ENCODE peak calls at places on chromosomes 3 and 15, in seven cellular contexts. D, P, X, K, L, I and N are unnamed samples.

GRCh38 chr3:45664558-45664957 is 24.6 kb upstream of the SACM1L start:
- DNase-seq in D (no peak), P (no peak), X (peak), K (no peak), L (peak), I (no peak), N (peak)

GRCh38 chr15:50182233-50183013 is 427 bp downstream of the SLC27A2 start:
- DNase-seq in D (no peak), P (peak), X (no peak), K (peak), L (peak), I (no peak), N (no peak)

GRCh38 chr3:147113293-147114045 is 292.9 kb downstream of the ZIC4 start:
- DNase-seq in D (no peak), P (peak), X (no peak), K (peak), L (no peak), I (no peak), N (no peak)

GRCh38 chr3:49015765-49016164 is 2.6 kb downstream of the DALRD3 start:
- DNase-seq in D (no peak), P (no peak), X (no peak), K (no peak), L (no peak), I (no peak), N (no peak)

GRCh38 chr3:52244061-52244628 is 1.4 kb upstream of the PPM1M start:
- DNase-seq in D (no peak), P (peak), X (no peak), K (peak), L (no peak), I (peak), N (no peak)

GRCh38 chr3:191235331-191236314 is 36.6 kb downstream of the OSTN start:
- DNase-seq in D (no peak), P (peak), X (no peak), K (peak), L (no peak), I (no peak), N (no peak)

GRCh38 chr3:106611123-106611522 is 742.3 kb upstream of the CBLB start:
- DNase-seq in D (no peak), P (no peak), X (no peak), K (no peak), L (no peak), I (no peak), N (no peak)

GRCh38 chr15:87575896-87576295 is 680.6 kb downstream of the NTRK3 start:
- DNase-seq in D (no peak), P (no peak), X (no peak), K (no peak), L (no peak), I (no peak), N (no peak)

GRCh38 chr3:179452166-179452544 is 885 bp upstream of the GNB4 start:
- DNase-seq in D (no peak), P (peak), X (no peak), K (peak), L (no peak), I (no peak), N (no peak)

GRCh38 chr15:76101655-76102054 is 41.9 kb downstream of the TMEM266 start:
- DNase-seq in D (no peak), P (no peak), X (no peak), K (no peak), L (no peak), I (no peak), N (no peak)

GRCh38 chr3:197309528-197310361 is 11.3 kb upstream of the DLG1 start:
- DNase-seq in D (no peak), P (peak), X (peak), K (peak), L (no peak), I (no peak), N (no peak)

GRCh38 chr3:58824285-58824684 is 157.7 kb upstream of the FAM3D start:
- DNase-seq in D (peak), P (peak), X (peak), K (peak), L (peak), I (no peak), N (no peak)

GRCh38 chr3:149003653-149004305 is 12.4 kb downstream of the GYG1 start:
- DNase-seq in D (no peak), P (no peak), X (peak), K (no peak), L (no peak), I (no peak), N (no peak)

GRCh38 chr3:41893977-41894376 is 67.9 kb downstream of the ULK4 start:
- DNase-seq in D (peak), P (peak), X (peak), K (peak), L (peak), I (no peak), N (peak)

GRCh38 chr3:41888368-41889076 is 73.4 kb downstream of the ULK4 start:
- DNase-seq in D (no peak), P (no peak), X (no peak), K (no peak), L (no peak), I (no peak), N (no peak)
- H3K4me3 ChIP-seq in D (no peak), P (no peak), X (no peak), K (no peak), L (no peak), I (no peak), N (no peak)

GRCh38 chr3:184382326-184383032 is 2.6 kb downstream of the CHRD start:
- DNase-seq in D (no peak), P (no peak), X (no peak), K (no peak), L (no peak), I (peak), N (no peak)

GRCh38 chr3:184379375-184380209 is at the start of gene CHRD:
- DNase-seq in D (no peak), P (no peak), X (no peak), K (no peak), L (no peak), I (peak), N (no peak)

GRCh38 chr3:184380210-184380626 is 364 bp downstream of the CHRD start:
- DNase-seq in D (no peak), P (no peak), X (no peak), K (peak), L (peak), I (peak), N (peak)

GRCh38 chr3:184381261-184382224 is 1.7 kb downstream of the CHRD start:
- DNase-seq in D (no peak), P (no peak), X (no peak), K (no peak), L (no peak), I (peak), N (no peak)

DNA sequence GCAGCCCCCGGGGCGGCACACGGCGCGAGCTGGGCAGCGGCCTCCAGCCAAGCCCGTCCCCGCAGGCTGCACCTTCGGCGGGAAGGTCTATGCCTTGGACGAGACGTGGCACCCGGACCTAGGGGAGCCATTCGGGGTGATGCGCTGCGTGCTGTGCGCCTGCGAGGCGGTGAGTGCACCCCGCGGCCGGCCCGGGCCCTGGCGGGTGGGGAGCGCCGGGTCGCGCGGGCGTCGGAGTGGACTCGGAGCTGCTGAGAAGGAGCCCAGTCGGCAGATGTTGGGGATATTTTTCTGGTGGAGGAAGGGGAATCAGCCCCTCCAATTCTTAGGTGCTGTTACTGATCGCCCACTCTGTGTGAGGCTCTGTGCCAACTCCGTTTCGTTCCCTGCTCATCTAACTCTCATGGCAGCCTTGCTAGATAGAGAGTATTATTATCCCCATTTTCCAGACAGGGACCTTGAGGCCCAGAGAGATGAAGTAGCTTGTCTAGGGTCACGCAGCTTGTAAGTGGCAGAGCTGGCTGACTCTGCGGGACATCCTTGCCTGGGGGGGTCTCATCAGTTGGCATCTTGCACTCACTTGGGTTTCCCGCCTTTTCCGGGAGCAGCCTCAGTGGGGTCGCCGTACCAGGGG is 890 bp downstream of the CHRD start:
- DNase-seq in D (no peak), P (no peak), X (no peak), K (no peak), L (peak), I (peak), N (no peak)
- H3K4me3 ChIP-seq in D (no peak), P (peak), X (no peak), K (peak), L (no peak), I (peak), N (peak)

GRCh38 chr3:140941090-140941433 is 574 bp upstream of the SLC25A36 start:
- DNase-seq in D (no peak), P (no peak), X (no peak), K (no peak), L (no peak), I (no peak), N (no peak)

GRCh38 chr3:140941434-140942220 is at the start of gene SLC25A36:
- DNase-seq in D (peak), P (peak), X (peak), K (peak), L (peak), I (peak), N (peak)

GRCh38 chr3:140942221-140943104 is 827 bp downstream of the SLC25A36 start:
- DNase-seq in D (no peak), P (peak), X (peak), K (peak), L (no peak), I (peak), N (peak)

GRCh38 chr3:140948460-140949249 is 7.0 kb downstream of the SLC25A36 start:
- DNase-seq in D (no peak), P (no peak), X (no peak), K (no peak), L (no peak), I (no peak), N (no peak)

DNA sequence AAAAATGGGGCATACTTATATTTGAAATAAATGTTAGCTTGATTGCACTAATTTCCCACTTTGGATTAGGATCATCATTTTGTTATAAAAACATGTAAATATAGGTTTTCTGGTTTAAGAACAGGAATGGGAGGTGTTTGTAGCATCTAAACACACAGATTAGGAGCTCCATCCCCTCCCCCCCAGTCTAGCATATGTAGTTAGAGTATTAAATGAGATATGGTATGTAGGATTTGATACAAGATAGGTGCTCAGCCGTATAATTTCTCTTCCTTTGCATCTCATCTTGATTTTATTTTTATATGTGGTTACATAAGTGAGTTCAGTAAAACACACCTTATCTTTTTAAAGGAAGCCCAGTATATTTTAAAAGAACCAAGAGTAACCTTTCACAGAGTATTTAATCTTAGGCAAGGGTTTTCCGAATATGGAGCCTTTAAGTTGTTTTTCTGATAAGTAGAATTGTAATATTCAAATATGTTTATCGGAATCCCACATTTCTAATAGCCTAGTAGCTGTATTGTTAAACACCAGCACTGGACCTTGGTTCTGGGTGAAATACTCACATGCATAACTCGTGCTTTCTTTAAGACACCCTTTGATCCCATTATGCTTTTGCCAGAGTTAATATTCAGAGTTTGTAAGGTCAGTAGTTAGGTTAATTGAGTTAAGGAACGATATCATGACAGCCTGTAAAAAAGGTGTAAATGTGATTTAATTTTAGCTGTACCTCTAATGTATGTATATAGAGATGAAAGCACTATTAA is 2.3 kb downstream of the SLC25A36 start:
- DNase-seq in D (no peak), P (no peak), X (no peak), K (no peak), L (no peak), I (no peak), N (no peak)
- H3K4me3 ChIP-seq in D (peak), P (peak), X (peak), K (peak), L (no peak), I (no peak), N (peak)

GRCh38 chr15:98806275-98806895 is 158.0 kb downstream of the IGF1R start:
- DNase-seq in D (no peak), P (no peak), X (no peak), K (no peak), L (no peak), I (no peak), N (no peak)

GRCh38 chr15:98804057-98804380 is 155.7 kb downstream of the IGF1R start:
- DNase-seq in D (no peak), P (peak), X (no peak), K (no peak), L (no peak), I (no peak), N (no peak)

GRCh38 chr15:98803228-98804056 is 155.1 kb downstream of the IGF1R start:
- DNase-seq in D (peak), P (peak), X (no peak), K (peak), L (no peak), I (no peak), N (peak)

GRCh38 chr15:98807262-98807661 is 158.9 kb downstream of the IGF1R start:
- DNase-seq in D (no peak), P (peak), X (no peak), K (peak), L (no peak), I (no peak), N (no peak)

GRCh38 chr15:98805434-98806274 is 157.3 kb downstream of the IGF1R start:
- DNase-seq in D (no peak), P (peak), X (no peak), K (no peak), L (no peak), I (no peak), N (no peak)
- H3K4me3 ChIP-seq in D (no peak), P (no peak), X (no peak), K (no peak), L (no peak), I (no peak), N (no peak)

GRCh38 chr3:53750253-53751210 is 95.7 kb downstream of the CHDH start:
- DNase-seq in D (no peak), P (no peak), X (no peak), K (no peak), L (peak), I (no peak), N (no peak)

GRCh38 chr3:53749428-53749827 is 96.8 kb downstream of the CHDH start:
- DNase-seq in D (no peak), P (no peak), X (no peak), K (no peak), L (no peak), I (no peak), N (no peak)

GRCh38 chr3:53747559-53747958 is 98.7 kb downstream of the CHDH start:
- DNase-seq in D (no peak), P (no peak), X (no peak), K (no peak), L (no peak), I (no peak), N (no peak)

GRCh38 chr3:53744351-53744750 is 101.9 kb downstream of the CHDH start:
- DNase-seq in D (peak), P (no peak), X (peak), K (no peak), L (no peak), I (no peak), N (no peak)

GRCh38 chr3:53748512-53749271 is 97.5 kb downstream of the CHDH start:
- DNase-seq in D (no peak), P (no peak), X (peak), K (no peak), L (no peak), I (no peak), N (no peak)
- H3K4me3 ChIP-seq in D (no peak), P (no peak), X (no peak), K (no peak), L (no peak), I (no peak), N (no peak)

GRCh38 chr3:154780263-154780662 is 299.9 kb upstream of the MME start:
- DNase-seq in D (no peak), P (no peak), X (no peak), K (no peak), L (no peak), I (no peak), N (no peak)

GRCh38 chr3:154778057-154778456 is 302.1 kb upstream of the MME start:
- DNase-seq in D (no peak), P (peak), X (no peak), K (peak), L (no peak), I (no peak), N (no peak)

GRCh38 chr3:154775821-154776548 is 304.1 kb upstream of the MME start:
- DNase-seq in D (no peak), P (no peak), X (no peak), K (no peak), L (no peak), I (no peak), N (no peak)

GRCh38 chr3:154779571-154779970 is 300.5 kb upstream of the MME start:
- DNase-seq in D (no peak), P (peak), X (no peak), K (peak), L (no peak), I (no peak), N (no peak)

GRCh38 chr3:154776549-154777230 is 303.4 kb upstream of the MME start:
- DNase-seq in D (no peak), P (no peak), X (no peak), K (no peak), L (no peak), I (no peak), N (no peak)
- H3K4me3 ChIP-seq in D (no peak), P (no peak), X (no peak), K (no peak), L (no peak), I (no peak), N (no peak)